ENCODE peak calls at places on chromosome 9, in six cellular contexts. R is heart right ventricle, A is IMR-90, H is MCF 10A, E is H9, O is endothelial cell of umbilical vein. W is an unnamed sample.

GRCh38 chr9:115360122-115360521 is 242.2 kb upstream of the TNC start:
- DNase-seq in R (no peak), E (no peak), A (no peak), O (no peak), H (no peak), W (no peak)

GRCh38 chr9:116233160-116233530 is 79.6 kb downstream of the PAPPA start:
- DNase-seq in H (peak; percentile 65), E (no peak), O (no peak), A (no peak), R (no peak), W (no peak)

GRCh38 chr9:12843735-12844134 is 68.9 kb downstream of the LURAP1L start:
- DNase-seq in A (peak; percentile 88), E (no peak), O (no peak), R (no peak), H (no peak), W (no peak)

GRCh38 chr9:98310752-98311392 is 55.4 kb upstream of the TBC1D2 start:
- DNase-seq in H (no peak), A (peak; percentile 72), O (no peak), E (no peak), R (no peak), W (no peak)

GRCh38 chr9:136031094-136031493 is 64.0 kb downstream of the NACC2 start:
- DNase-seq in H (no peak), E (no peak), R (peak; percentile 1), O (no peak), A (no peak), W (no peak)

GRCh38 chr9:19720374-19720773 is 68.5 kb downstream of the SLC24A2 start:
- DNase-seq in A (peak; percentile 39), O (peak; percentile 39), H (peak; percentile 61), R (peak; percentile 5), E (no peak), W (no peak)

GRCh38 chr9:121295662-121296191 is 27.8 kb downstream of the GSN start:
- DNase-seq in A (no peak), E (no peak), H (no peak), O (no peak), R (no peak), W (no peak)

GRCh38 chr9:6664204-6664683 is 18.7 kb upstream of the GLDC start:
- DNase-seq in H (no peak), O (no peak), R (no peak), E (no peak), A (no peak), W (no peak)

GRCh38 chr9:109013678-109014145 is 413 bp upstream of the CTNNAL1 start:
- DNase-seq in A (no peak), R (no peak), H (no peak), E (no peak), O (no peak), W (no peak)

GRCh38 chr9:98867109-98867433 is 59.6 kb downstream of the GALNT12 start:
- DNase-seq in H (no peak), R (no peak), O (no peak), E (no peak), A (no peak), W (no peak)

GRCh38 chr9:96663506-96664120 is 8.5 kb upstream of the PRXL2C start:
- DNase-seq in H (no peak), O (no peak), R (no peak), A (peak; percentile 45), E (peak; percentile 43), W (no peak)

GRCh38 chr9:127397722-127398647 is 1.0 kb downstream of the SLC2A8 start:
- DNase-seq in R (peak; percentile 39), H (peak; percentile 22), A (peak; percentile 33), E (peak; percentile 52), O (peak; percentile 68), W (peak; percentile 66)

GRCh38 chr9:104658496-104659195 is 35.7 kb upstream of the OR13D1 start:
- DNase-seq in H (no peak), O (no peak), R (no peak), A (no peak), E (no peak), W (no peak)

GRCh38 chr9:130311019-130311773 is 45.6 kb downstream of the HMCN2 start:
- DNase-seq in A (no peak), E (no peak), R (no peak), O (no peak), H (no peak), W (no peak)

GRCh38 chr9:121651295-121652036 is at the start of gene DAB2IP:
- DNase-seq in E (peak; percentile 73), A (peak; percentile 39), R (peak; percentile 69), H (peak; percentile 39), O (peak; percentile 59), W (peak; percentile 39)

GRCh38 chr9:133733421-133734250 is 4.5 kb downstream of the SARDH start:
- DNase-seq in A (no peak), H (no peak), R (no peak), O (no peak), E (no peak), W (no peak)

GRCh38 chr9:122031806-122032205 is 61.3 kb downstream of the TTLL11 start:
- DNase-seq in R (no peak), E (no peak), O (no peak), A (no peak), H (no peak), W (no peak)

GRCh38 chr9:69276775-69277174 is 48.2 kb upstream of the ENTREP1 start:
- DNase-seq in H (no peak), O (no peak), A (no peak), E (no peak), R (peak; percentile 55), W (no peak)

GRCh38 chr9:18229992-18230676 is 243.8 kb upstream of the ADAMTSL1 start:
- DNase-seq in E (no peak), R (no peak), H (no peak), A (no peak), O (no peak), W (no peak)

GRCh38 chr9:77291714-77292113 is 114.4 kb downstream of the VPS13A start:
- DNase-seq in R (no peak), A (peak; percentile 33), O (peak; percentile 43), E (peak; percentile 45), H (peak; percentile 65), W (no peak)

GRCh38 chr9:133712221-133713100 is 25.7 kb downstream of the SARDH start:
- DNase-seq in E (no peak), H (no peak), A (no peak), O (no peak), R (no peak), W (no peak)

GRCh38 chr9:78025186-78025585 is 6.4 kb downstream of the GNAQ start:
- DNase-seq in E (no peak), H (no peak), O (no peak), A (no peak), R (no peak), W (no peak)

GRCh38 chr9:6405371-6405770 is 7.6 kb upstream of the UHRF2 start:
- DNase-seq in E (no peak), R (no peak), H (no peak), A (no peak), O (no peak), W (no peak)

DNA sequence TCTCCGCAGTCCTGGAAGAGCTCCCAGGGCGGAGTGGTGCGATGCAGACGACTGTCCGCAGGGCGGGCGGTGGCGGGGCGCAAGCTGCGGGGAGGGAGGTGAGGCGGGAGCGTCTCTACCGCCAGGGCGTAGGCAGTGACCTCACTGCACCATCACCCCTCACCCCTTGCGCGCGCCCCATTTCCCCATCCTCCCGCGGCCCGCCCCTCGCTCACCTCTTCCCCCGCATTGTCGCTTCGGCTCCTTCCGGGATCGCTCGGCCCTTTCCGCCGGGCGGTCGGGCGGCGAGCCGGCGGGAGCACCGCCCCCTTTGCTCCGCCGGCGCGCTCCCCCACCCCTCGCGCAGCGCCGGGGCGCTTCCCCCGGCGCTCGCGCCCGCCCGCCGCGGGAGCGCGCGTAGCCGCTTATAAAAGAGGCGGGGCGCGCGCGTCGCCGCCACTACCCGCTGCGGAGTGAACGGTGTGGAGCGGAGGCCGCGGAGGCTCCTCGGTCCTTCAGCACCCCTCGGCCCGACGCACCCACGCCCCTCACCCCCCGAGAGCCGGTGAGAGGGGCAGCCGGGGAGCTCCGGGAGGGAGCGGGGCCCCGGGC is at the start of gene SPTAN1:
- DNase-seq in R (peak; percentile 92), A (peak; percentile 84), O (peak; percentile 89), E (peak; percentile 93), H (peak; percentile 86), W (peak; percentile 100)
- TF ChIP-seq CTCF in R (no peak), A (no peak), O (no peak), E (no peak), H (no peak), W (no peak)

DNA sequence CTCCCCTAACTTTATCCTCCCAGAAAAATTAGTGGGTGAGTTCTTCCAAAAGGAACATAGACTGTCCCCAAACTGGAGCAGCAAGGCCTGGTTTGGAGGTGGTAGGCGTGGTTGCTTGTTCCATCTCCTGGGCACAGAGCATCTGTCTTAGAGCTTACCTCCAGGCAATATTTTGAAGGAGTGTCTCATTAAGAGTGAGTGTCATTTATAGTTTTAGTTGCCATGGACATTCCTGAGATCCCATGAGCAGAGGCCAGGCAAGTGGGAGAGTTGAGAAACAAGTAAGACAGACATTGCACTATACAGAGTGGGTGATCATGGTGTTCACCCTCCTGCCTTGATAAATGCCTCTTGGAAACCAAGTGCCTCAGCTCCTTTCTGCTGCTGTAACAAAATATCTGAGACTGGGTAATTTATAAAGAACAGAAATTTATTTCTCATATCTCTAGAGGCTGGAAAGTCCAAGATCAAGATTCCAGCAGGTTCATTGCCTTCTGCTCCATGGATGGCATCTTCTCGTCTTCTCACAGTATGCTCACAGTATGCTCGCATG is 68.5 kb downstream of the KIAA1958 start:
- DNase-seq in O (no peak), R (no peak), H (no peak), E (no peak), A (no peak), W (no peak)
- TF ChIP-seq CTCF in O (no peak), R (no peak), H (no peak), E (no peak), A (no peak), W (no peak)

GRCh38 chr9:14316574-14317304 is 2.8 kb upstream of the NFIB start:
- DNase-seq in R (no peak), A (no peak), E (no peak), H (no peak), O (peak; percentile 49), W (no peak)

GRCh38 chr9:14314929-14315753 is 1.2 kb upstream of the NFIB start:
- DNase-seq in H (peak; percentile 93), R (peak; percentile 94), E (peak; percentile 65), A (peak; percentile 34), O (peak; percentile 67), W (peak; percentile 69)

GRCh38 chr9:14318934-14319513 is 5.1 kb upstream of the NFIB start:
- DNase-seq in E (no peak), R (no peak), H (no peak), A (no peak), O (peak; percentile 45), W (no peak)

GRCh38 chr9:14315754-14316573 is 2.0 kb upstream of the NFIB start:
- DNase-seq in R (no peak), E (peak; percentile 58), O (peak; percentile 75), H (peak; percentile 69), A (no peak), W (peak; percentile 35)

GRCh38 chr9:14317667-14318255 is 3.8 kb upstream of the NFIB start:
- DNase-seq in E (no peak), H (no peak), R (no peak), O (peak; percentile 49), A (no peak), W (peak; percentile 42)
- TF ChIP-seq CTCF in E (no peak), H (no peak), R (no peak), O (no peak), A (no peak), W (no peak)

DNA sequence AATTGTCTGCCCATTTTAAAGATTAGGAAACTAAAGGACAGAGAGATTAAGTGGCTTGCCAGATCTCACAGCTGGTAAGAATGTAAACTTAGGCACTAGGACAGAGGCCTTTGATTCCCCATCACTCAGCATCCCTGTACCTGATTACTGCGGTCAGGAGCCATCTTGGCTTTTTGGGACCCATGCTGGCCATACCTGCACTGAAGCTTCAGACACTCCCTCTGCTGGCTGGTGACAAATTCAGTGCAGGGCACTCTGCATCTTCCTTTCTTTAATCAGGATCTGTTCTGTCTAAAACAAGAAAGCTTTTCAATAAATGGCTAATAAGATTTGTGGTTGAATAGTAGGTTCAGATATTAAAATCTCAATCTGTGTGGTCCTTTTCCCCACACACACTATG is 215.5 kb upstream of the RORB start:
- DNase-seq in E (peak; percentile 53), A (no peak), O (no peak), R (no peak), H (peak; percentile 28), W (no peak)
- TF ChIP-seq CTCF in E (peak; percentile 70), A (no peak), O (no peak), R (no peak), H (no peak), W (peak; percentile 21)